ENCODE peak calls at places on chromosome 20, in four cellular contexts. K, M, V and F are unnamed samples.

GRCh38 chr20:9051508-9051907 is 17.4 kb upstream of the PLCB4 start:
- DNase-seq in K (no peak), M (no peak), V (peak; percentile 93), F (peak; percentile 96)

GRCh38 chr20:40493551-40493950 is 195.5 kb downstream of the MAFB start:
- DNase-seq in K (no peak), M (no peak), V (no peak), F (no peak)

GRCh38 chr20:32062776-32063170 is 10.7 kb downstream of the HCK start:
- DNase-seq in K (no peak), M (peak; percentile 38), V (no peak), F (no peak)

GRCh38 chr20:35049776-35050352 is 42.7 kb downstream of the TRPC4AP start:
- DNase-seq in K (no peak), M (no peak), V (peak; percentile 23), F (peak; percentile 53)

GRCh38 chr20:32437391-32438074 is 79.4 kb downstream of the ASXL1 start:
- DNase-seq in K (no peak), M (no peak), V (no peak), F (no peak)

GRCh38 chr20:39568090-39568489 is 605.9 kb downstream of the DHX35 start:
- DNase-seq in K (no peak), M (no peak), V (no peak), F (no peak)

GRCh38 chr20:2800590-2801458 is at the start of gene CPXM1:
- DNase-seq in K (no peak), M (no peak), V (no peak), F (no peak)

GRCh38 chr20:17519606-17520285 is 11.4 kb downstream of the BFSP1 start:
- DNase-seq in K (no peak), M (no peak), V (no peak), F (no peak)

GRCh38 chr20:37464173-37464572 is 56.9 kb upstream of the NNAT start:
- DNase-seq in K (no peak), M (no peak), V (no peak), F (no peak)

GRCh38 chr20:64151634-64152530 is 12.4 kb upstream of the MYT1 start:
- DNase-seq in K (no peak), M (no peak), V (no peak), F (no peak)

GRCh38 chr20:7930386-7930785 is 9.9 kb downstream of the HAO1 start:
- DNase-seq in K (no peak), M (no peak), V (no peak), F (no peak)

GRCh38 chr20:35226775-35227681 is 538 bp downstream of the MMP24 start:
- DNase-seq in K (peak; percentile 57), M (no peak), V (no peak), F (no peak)

GRCh38 chr20:16599257-16599656 is 26.0 kb upstream of the KIF16B start:
- DNase-seq in K (no peak), M (no peak), V (no peak), F (no peak)

GRCh38 chr20:46696791-46697279 is 7.6 kb upstream of the TP53RK start:
- DNase-seq in K (no peak), M (no peak), V (no peak), F (no peak)

GRCh38 chr20:15576401-15576800 is 996.8 kb downstream of the KIF16B start:
- DNase-seq in K (no peak), M (no peak), V (no peak), F (no peak)

GRCh38 chr20:63858393-63859165 is 2.7 kb upstream of the ABHD16B start:
- DNase-seq in K (no peak), M (no peak), V (no peak), F (no peak)

GRCh38 chr20:4633780-4634179 is 87.9 kb upstream of the PRND start:
- DNase-seq in K (no peak), M (no peak), V (peak; percentile 46), F (peak; percentile 87)

GRCh38 chr20:56956536-56956935 is 309.9 kb downstream of the BMP7 start:
- DNase-seq in K (no peak), M (no peak), V (no peak), F (no peak)

GRCh38 chr20:57179265-57179664 is 87.2 kb downstream of the BMP7 start:
- DNase-seq in K (no peak), M (no peak), V (no peak), F (no peak)

GRCh38 chr20:10094566-10095173 is 59.9 kb downstream of the ANKEF1 start:
- DNase-seq in K (no peak), M (no peak), V (no peak), F (no peak)

GRCh38 chr20:30815577-30816181 is 441.8 kb upstream of the DEFB115 start:
- DNase-seq in K (no peak), M (no peak), V (no peak), F (no peak)

GRCh38 chr20:3046677-3047462 is 1.0 kb downstream of the MRPS26 start:
- DNase-seq in K (no peak), M (no peak), V (no peak), F (no peak)

GRCh38 chr20:63434599-63435378 is 37.7 kb downstream of the KCNQ2 start:
- DNase-seq in K (peak; percentile 89), M (peak; percentile 23), V (peak; percentile 7), F (peak; percentile 13)

GRCh38 chr20:38514185-38514584 is 41.5 kb downstream of the RALGAPB start:
- DNase-seq in K (no peak), M (no peak), V (no peak), F (no peak)

GRCh38 chr20:38604873-38605303 is 3.3 kb downstream of the ARHGAP40 start:
- DNase-seq in K (no peak), M (no peak), V (no peak), F (peak; percentile 39)

GRCh38 chr20:45223136-45223535 is 2.0 kb downstream of the SEMG2 start:
- DNase-seq in K (no peak), M (no peak), V (no peak), F (no peak)

GRCh38 chr20:57505991-57506390 is 18.9 kb downstream of the CTCFL start:
- DNase-seq in K (no peak), M (no peak), V (no peak), F (no peak)

GRCh38 chr20:35742741-35743523 is 872 bp upstream of the RBM39 start:
- DNase-seq in K (no peak), M (no peak), V (no peak), F (peak; percentile 31)

GRCh38 chr20:4171538-4172116 is 156.3 kb upstream of the RNF24 start:
- DNase-seq in K (peak; percentile 42), M (no peak), V (no peak), F (no peak)

GRCh38 chr20:47506335-47506734 is 4.6 kb downstream of the NCOA3 start:
- DNase-seq in K (no peak), M (no peak), V (no peak), F (no peak)

GRCh38 chr20:43985121-43985520 is 70.5 kb downstream of the TOX2 start:
- DNase-seq in K (no peak), M (no peak), V (no peak), F (no peak)

GRCh38 chr20:32160341-32160740 is 47.2 kb downstream of the PLAGL2 start:
- DNase-seq in K (no peak), M (no peak), V (no peak), F (no peak)

GRCh38 chr20:63080411-63080810 is 73.6 kb upstream of the BHLHE23 start:
- DNase-seq in K (no peak), M (no peak), V (no peak), F (no peak)

GRCh38 chr20:38277691-38278090 is 17.2 kb upstream of the KIAA1755 start:
- DNase-seq in K (no peak), M (no peak), V (no peak), F (no peak)

GRCh38 chr20:7232796-7233195 is 465.3 kb downstream of the BMP2 start:
- DNase-seq in K (no peak), M (no peak), V (no peak), F (no peak)

GRCh38 chr20:63498950-63499332 is at the start of gene EEF1A2:
- DNase-seq in K (peak; percentile 80), M (peak; percentile 84), V (no peak), F (no peak)

GRCh38 chr20:34049389-34049788 is 55.7 kb downstream of the RALY start:
- DNase-seq in K (no peak), M (no peak), V (no peak), F (no peak)
- TF ChIP-seq CTCF in K (no peak), M (no peak), V (no peak), F (no peak)

GRCh38 chr20:50009521-50010454 is 27.0 kb downstream of the SNAI1 start:
- DNase-seq in K (no peak), M (no peak), V (no peak), F (no peak)
- H3K4me3 ChIP-seq in K (peak overlapping the region; percentile 22), M (no peak overlapping the region), V (no peak overlapping the region), F (no peak overlapping the region)

GRCh38 chr20:61757678-61758555 is 307.8 kb downstream of the TAF4 start:
- DNase-seq in K (no peak), M (no peak), V (no peak), F (no peak)

GRCh38 chr20:61755971-61756421 is 309.7 kb downstream of the TAF4 start:
- DNase-seq in K (no peak), M (no peak), V (no peak), F (no peak)

GRCh38 chr20:61756966-61757677 is 308.6 kb downstream of the TAF4 start:
- DNase-seq in K (no peak), M (no peak), V (no peak), F (no peak)

GRCh38 chr20:61754976-61755778 is 310.5 kb downstream of the TAF4 start:
- DNase-seq in K (no peak), M (no peak), V (no peak), F (no peak)

DNA sequence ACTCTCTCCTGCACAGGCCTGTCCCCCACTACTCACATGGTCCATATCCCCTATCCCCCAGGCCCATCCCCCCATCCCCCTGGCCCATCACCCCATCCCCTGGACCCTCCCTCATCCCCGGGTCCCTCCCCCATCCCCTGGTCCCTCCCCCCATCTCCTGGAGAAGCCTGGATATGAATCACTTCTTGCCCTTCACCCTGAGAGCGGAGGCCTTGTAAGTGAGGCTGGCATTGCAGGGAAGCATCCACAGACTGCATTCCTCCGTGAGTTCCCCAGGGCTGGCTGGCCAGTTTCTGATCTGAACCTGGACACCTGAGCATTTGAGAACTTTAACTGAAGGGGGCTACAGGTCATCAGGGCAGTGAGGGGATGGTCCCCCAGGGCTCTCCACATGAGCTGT is 309.2 kb downstream of the TAF4 start:
- DNase-seq in K (no peak), M (no peak), V (no peak), F (no peak)
- TF ChIP-seq CTCF in K (no peak), M (no peak), V (no peak), F (no peak)

GRCh38 chr20:49482173-49482572 is 295 bp downstream of the KCNB1 start:
- DNase-seq in K (no peak), M (no peak), V (no peak), F (no peak)

GRCh38 chr20:49484180-49485140 is 2.0 kb upstream of the KCNB1 start:
- DNase-seq in K (peak; percentile 90), M (peak; percentile 73), V (no peak), F (peak; percentile 39)

GRCh38 chr20:49482621-49483017 is at the start of gene KCNB1:
- DNase-seq in K (no peak), M (peak; percentile 37), V (no peak), F (no peak)

GRCh38 chr20:49483018-49483705 is 694 bp upstream of the KCNB1 start:
- DNase-seq in K (no peak), M (no peak), V (no peak), F (no peak)

DNA sequence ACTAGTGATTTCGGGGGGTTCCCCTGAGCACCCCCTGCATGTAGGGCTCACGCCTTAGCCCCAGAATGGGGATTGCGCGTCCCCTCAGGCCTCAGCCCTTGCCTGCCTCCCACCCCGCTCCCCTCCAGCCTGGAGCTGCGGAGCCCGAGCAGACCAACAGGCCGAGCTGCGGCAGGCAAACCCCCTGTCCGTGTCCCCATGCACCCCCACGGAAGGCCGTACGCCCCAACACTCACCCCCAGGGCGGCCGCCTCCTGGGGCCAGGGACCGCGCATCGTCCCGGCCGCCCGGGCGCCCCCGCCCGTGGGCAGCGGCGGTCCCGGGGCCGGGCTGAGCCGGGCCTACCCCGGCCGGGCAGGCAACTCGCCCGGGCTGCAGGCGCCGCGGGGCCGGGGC is 1.2 kb upstream of the KCNB1 start:
- DNase-seq in K (peak; percentile 22), M (no peak), V (no peak), F (no peak)
- H3K4me3 ChIP-seq in K (peak overlapping the region; percentile 65), M (peak overlapping the region; percentile 62), V (peak overlapping the region; percentile 12), F (no peak overlapping the region)